ENCODE peak calls at places on chromosomes 2 and 18, in ten cellular contexts. B is neural progenitor cell; M is AG08396; U is CD8-positive, alpha-beta T cell; Z is naive B cell; Y is frontal cortex; W is ELR; J is T-helper 17 cell; V is Caki2; R is OCI-M1. I is an unnamed sample.

GRCh38 chr2:52340185-52340584 is 1308.3 kb upstream of the NRXN1 start:
- DNase-seq in B (peak), M (no peak), U (no peak), Z (no peak), Y (no peak), W (no peak), J (no peak), V (no peak), R (peak), I (no peak)

GRCh38 chr2:60939622-60940021 is 58.2 kb downstream of the REL start:
- DNase-seq in B (no peak), M (no peak), U (no peak), Z (no peak), Y (no peak), W (no peak), J (no peak), V (no peak), R (no peak), I (no peak)

GRCh38 chr2:1613731-1614354 is 130.5 kb downstream of the PXDN start:
- DNase-seq in B (no peak), M (no peak), U (no peak), Z (no peak), Y (no peak), W (no peak), J (no peak), V (peak), R (no peak), I (no peak)

GRCh38 chr18:80169607-80170006 is 60.5 kb downstream of the ADNP2 start:
- DNase-seq in B (no peak), M (no peak), U (no peak), Z (no peak), Y (no peak), W (peak), J (no peak), V (no peak), R (no peak), I (no peak)

GRCh38 chr2:84817239-84817655 is 63.6 kb downstream of the TRABD2A start:
- DNase-seq in B (no peak), M (no peak), U (no peak), Z (peak), Y (no peak), W (no peak), J (no peak), V (no peak), R (no peak), I (no peak)

GRCh38 chr2:25251032-25251460 is 82.7 kb upstream of the POMC start:
- DNase-seq in B (peak), M (no peak), U (no peak), Z (no peak), Y (peak), W (no peak), J (no peak), V (no peak), R (peak), I (no peak)

GRCh38 chr2:383888-384287 is 96.0 kb upstream of the ALKAL2 start:
- DNase-seq in B (no peak), M (no peak), U (no peak), Z (peak), Y (no peak), W (no peak), J (no peak), V (peak), R (no peak), I (no peak)

GRCh38 chr18:3499498-3499897 is 49.5 kb downstream of the TGIF1 start:
- DNase-seq in B (peak), M (peak), U (no peak), Z (no peak), Y (no peak), W (peak), J (no peak), V (no peak), R (no peak), I (no peak)

GRCh38 chr2:109280804-109281203 is 151.8 kb downstream of the SH3RF3 start:
- DNase-seq in B (no peak), M (no peak), U (no peak), Z (no peak), Y (no peak), W (no peak), J (no peak), V (no peak), R (no peak), I (no peak)

GRCh38 chr2:70641263-70641784 is 87.7 kb upstream of the TGFA start:
- DNase-seq in B (no peak), M (no peak), U (no peak), Z (no peak), Y (no peak), W (peak), J (no peak), V (no peak), R (no peak), I (no peak)

GRCh38 chr18:74342416-74343043 is 26.9 kb downstream of the C18orf63 start:
- DNase-seq in B (peak), M (peak), U (no peak), Z (peak), Y (no peak), W (peak), J (no peak), V (peak), R (peak), I (peak)

GRCh38 chr2:134193006-134193405 is 60.9 kb upstream of the MGAT5 start:
- DNase-seq in B (no peak), M (no peak), U (no peak), Z (no peak), Y (no peak), W (peak), J (no peak), V (no peak), R (no peak), I (no peak)

GRCh38 chr2:159802673-159803072 is 4.7 kb upstream of the CD302 start:
- DNase-seq in B (no peak), M (no peak), U (no peak), Z (no peak), Y (no peak), W (no peak), J (no peak), V (no peak), R (no peak), I (no peak)